ENCODE peak calls at places on chromosome 3, in four cellular contexts. H is small intestine; C is GM10248; R is stimulated activated CD4-positive, alpha-beta T cell treated with anti-CD3 and anti-CD28 coated beads, Interleukin-2, amount 100 ng/mL, for 24 hours. S is an unnamed sample.
A peak's percentile ranks its signal among the peaks of the same experiment; 100 is the strongest.

GRCh38 chr3:105423392-105423791 is 56.7 kb downstream of the ALCAM start:
- DNase-seq in H (no peak), R (no peak), C (no peak), S (no peak)

GRCh38 chr3:123285479-123285878 is 83.7 kb downstream of the SEC22A start:
- DNase-seq in R (no peak), H (no peak), C (peak; percentile 13), S (no peak)

GRCh38 chr3:194522579-194523046 is 35.8 kb upstream of the ATP13A3 start:
- DNase-seq in H (no peak), C (no peak), R (no peak), S (no peak)

GRCh38 chr3:69084326-69084667 is 440 bp upstream of the ARL6IP5 start:
- DNase-seq in H (peak; percentile 64), R (no peak), C (no peak), S (peak; percentile 70)

GRCh38 chr3:183475019-183475418 is 46.6 kb upstream of the MCF2L2 start:
- DNase-seq in H (no peak), C (no peak), R (no peak), S (no peak)

GRCh38 chr3:82133070-82133606 is 371.7 kb upstream of the GBE1 start:
- DNase-seq in C (peak; percentile 36), H (peak; percentile 52), R (peak; percentile 50), S (peak; percentile 24)

GRCh38 chr3:11600501-11601282 is 43.0 kb downstream of the VGLL4 start:
- DNase-seq in H (peak; percentile 89), R (no peak), C (no peak), S (peak; percentile 87)

GRCh38 chr3:134371542-134372324 is 2.5 kb downstream of the AMOTL2 start:
- DNase-seq in H (no peak), C (no peak), R (no peak), S (no peak)

GRCh38 chr3:197428117-197428761 is 127.5 kb downstream of the BDH1 start:
- DNase-seq in R (peak; percentile 55), H (peak; percentile 80), C (no peak), S (peak; percentile 62)

GRCh38 chr3:155193868-155194267 is 99.6 kb downstream of the STRIT1 start:
- DNase-seq in H (no peak), R (no peak), C (no peak), S (no peak)

GRCh38 chr3:134330895-134331810 is 43.1 kb downstream of the AMOTL2 start:
- DNase-seq in C (no peak), R (no peak), H (no peak), S (no peak)

GRCh38 chr3:31065765-31066164 is 171.3 kb upstream of the GADL1 start:
- DNase-seq in H (no peak), R (no peak), C (no peak), S (no peak)

GRCh38 chr3:182259579-182259978 is 533.7 kb upstream of the ATP11B start:
- DNase-seq in R (no peak), H (no peak), C (no peak), S (no peak)

GRCh38 chr3:19250959-19251610 is 102.8 kb downstream of the KCNH8 start:
- DNase-seq in R (no peak), H (no peak), C (no peak), S (no peak)

GRCh38 chr3:73378207-73378606 is 246.5 kb downstream of the PDZRN3 start:
- DNase-seq in H (no peak), R (no peak), C (no peak), S (no peak)

GRCh38 chr3:132556467-132557159 is 40.5 kb upstream of the ACKR4 start:
- DNase-seq in C (no peak), R (no peak), H (no peak), S (no peak)

GRCh38 chr3:126912027-126912422 is 70.9 kb upstream of the PLXNA1 start:
- DNase-seq in C (no peak), H (no peak), R (no peak), S (no peak)

GRCh38 chr3:112610121-112610520 is 30.8 kb downstream of the CCDC80 start:
- DNase-seq in R (no peak), C (no peak), H (no peak), S (no peak)

GRCh38 chr3:47283596-47284364 is 1.0 kb downstream of the KLHL18 start:
- DNase-seq in R (peak; percentile 39), C (no peak), H (no peak), S (peak; percentile 3)

GRCh38 chr3:63135362-63135761 is 142.7 kb upstream of the SYNPR start:
- DNase-seq in R (no peak), H (no peak), C (no peak), S (no peak)

GRCh38 chr3:11282250-11283125 is 10.3 kb downstream of the ATG7 start:
- DNase-seq in H (no peak), C (no peak), R (no peak), S (peak; percentile 11)

GRCh38 chr3:68055238-68055637 is 400.8 kb upstream of the SUCLG2 start:
- DNase-seq in R (no peak), H (peak; percentile 78), C (no peak), S (no peak)

GRCh38 chr3:46565607-46566039 is 479 bp downstream of the LRRC2 start:
- DNase-seq in H (no peak), R (no peak), C (no peak), S (no peak)

GRCh38 chr3:50417637-50418033 is 58.3 kb upstream of the TMEM115 start:
- DNase-seq in C (no peak), H (no peak), R (no peak), S (no peak)

GRCh38 chr3:111338059-111338698 is 203.8 kb upstream of the CD96 start:
- DNase-seq in C (peak; percentile 19), R (peak; percentile 38), H (peak; percentile 83), S (peak; percentile 67)

GRCh38 chr3:45125550-45126026 is 20.6 kb downstream of the CDCP1 start:
- DNase-seq in R (no peak), C (no peak), H (peak; percentile 96), S (no peak)

GRCh38 chr3:150564243-150564642 is 17.7 kb downstream of the EIF2A start:
- DNase-seq in H (no peak), C (no peak), R (no peak), S (no peak)

GRCh38 chr3:107962946-107963345 is 127.9 kb downstream of the CD47 start:
- DNase-seq in C (no peak), H (peak; percentile 52), R (no peak), S (no peak)

GRCh38 chr3:31934866-31935265 is 46.2 kb downstream of the OSBPL10 start:
- DNase-seq in C (no peak), H (no peak), R (no peak), S (no peak)

GRCh38 chr3:171836836-171837235 is 6.3 kb upstream of the TMEM212 start:
- DNase-seq in R (no peak), H (no peak), C (no peak), S (no peak)

GRCh38 chr3:9898467-9899229 is 4.0 kb upstream of the IL17RE start:
- DNase-seq in C (no peak), R (no peak), H (peak; percentile 88), S (no peak)

GRCh38 chr3:64686446-64686908 is 1.3 kb downstream of the ADAMTS9 start:
- DNase-seq in C (peak; percentile 17), H (peak; percentile 59), R (no peak), S (peak; percentile 69)

GRCh38 chr3:88057650-88058321 is 1.0 kb downstream of the CGGBP1 start:
- DNase-seq in C (no peak), H (peak; percentile 12), R (no peak), S (peak; percentile 40)

GRCh38 chr3:185722920-185723319 is 101.9 kb downstream of the IGF2BP2 start:
- DNase-seq in C (no peak), R (no peak), H (no peak), S (no peak)

GRCh38 chr3:38606561-38606960 is 42.9 kb downstream of the SCN5A start:
- DNase-seq in R (no peak), C (no peak), H (no peak), S (no peak)

GRCh38 chr3:98343647-98344507 is 9.8 kb upstream of the OR5K4 start:
- DNase-seq in R (peak; percentile 36), C (peak; percentile 51), H (peak; percentile 44), S (peak; percentile 32)

GRCh38 chr3:149243540-149243939 is 21.9 kb upstream of the CP start:
- DNase-seq in H (no peak), R (no peak), C (no peak), S (no peak)

GRCh38 chr3:128649264-128649663 is 1.4 kb downstream of the RPN1 start:
- DNase-seq in R (no peak), H (peak; percentile 20), C (no peak), S (no peak)

GRCh38 chr3:63934484-63934883 is 22.3 kb upstream of the SCAANT1 start:
- DNase-seq in H (peak; percentile 25), R (no peak), C (no peak), S (no peak)

S was measured in foreskin melanocyte.